ENCODE peak calls at places on chromosomes 13 and 19, in four cellular contexts. P is thoracic aorta, H is spleen, Q is SK-N-SH. N is an unnamed sample. For H3K9me3, the result is how much of the 10 kb centered on the place peaks cover.

GRCh38 chr13:113728571-113729054 is 30.4 kb upstream of the TMEM255B start:
- DNase-seq in H (peak), P (no peak), Q (no peak), N (no peak)

GRCh38 chr19:8459520-8460260 is 14.9 kb downstream of the HNRNPM start:
- DNase-seq in Q (no peak), H (no peak), P (no peak), N (no peak)

GRCh38 chr13:113724016-113724758 is 34.8 kb upstream of the TMEM255B start:
- DNase-seq in P (no peak), H (peak), Q (no peak), N (no peak)

GRCh38 chr13:30864352-30865130 is 41.5 kb upstream of the MEDAG start:
- DNase-seq in H (no peak), Q (peak), P (no peak), N (no peak)

GRCh38 chr13:98997738-98998641 is 20.1 kb upstream of the DOCK9 start:
- DNase-seq in P (no peak), Q (no peak), H (no peak), N (no peak)

GRCh38 chr19:47430041-47430802 is 10.9 kb upstream of the MEIS3 start:
- DNase-seq in H (no peak), Q (no peak), P (no peak), N (no peak)

GRCh38 chr13:44801990-44802389 is 187.3 kb downstream of the NUFIP1 start:
- DNase-seq in Q (no peak), H (no peak), P (no peak), N (no peak)

GRCh38 chr19:13797870-13798269 is 2.6 kb downstream of the ZSWIM4 start:
- DNase-seq in P (peak), Q (no peak), H (no peak), N (no peak)

GRCh38 chr13:112684444-112684843 is 5.4 kb upstream of the ATP11A start:
- DNase-seq in P (no peak), Q (no peak), H (no peak), N (no peak)

GRCh38 chr13:67366533-67366932 is 136.4 kb upstream of the PCDH9 start:
- DNase-seq in P (no peak), Q (no peak), H (no peak), N (no peak)

GRCh38 chr19:40216013-40216776 is 2.0 kb downstream of the TTC9B start:
- DNase-seq in H (no peak), Q (no peak), P (no peak), N (no peak)

GRCh38 chr19:11931051-11931450 is 6.1 kb downstream of the ZNF700 start:
- DNase-seq in P (no peak), Q (no peak), H (no peak), N (no peak)

GRCh38 chr13:30147380-30147779 is 160.0 kb downstream of the KATNAL1 start:
- DNase-seq in P (no peak), H (peak), Q (no peak), N (no peak)

GRCh38 chr13:113934576-113934975 is 39.3 kb downstream of the C13orf46 start:
- DNase-seq in Q (peak), P (no peak), H (peak), N (no peak)

DNA sequence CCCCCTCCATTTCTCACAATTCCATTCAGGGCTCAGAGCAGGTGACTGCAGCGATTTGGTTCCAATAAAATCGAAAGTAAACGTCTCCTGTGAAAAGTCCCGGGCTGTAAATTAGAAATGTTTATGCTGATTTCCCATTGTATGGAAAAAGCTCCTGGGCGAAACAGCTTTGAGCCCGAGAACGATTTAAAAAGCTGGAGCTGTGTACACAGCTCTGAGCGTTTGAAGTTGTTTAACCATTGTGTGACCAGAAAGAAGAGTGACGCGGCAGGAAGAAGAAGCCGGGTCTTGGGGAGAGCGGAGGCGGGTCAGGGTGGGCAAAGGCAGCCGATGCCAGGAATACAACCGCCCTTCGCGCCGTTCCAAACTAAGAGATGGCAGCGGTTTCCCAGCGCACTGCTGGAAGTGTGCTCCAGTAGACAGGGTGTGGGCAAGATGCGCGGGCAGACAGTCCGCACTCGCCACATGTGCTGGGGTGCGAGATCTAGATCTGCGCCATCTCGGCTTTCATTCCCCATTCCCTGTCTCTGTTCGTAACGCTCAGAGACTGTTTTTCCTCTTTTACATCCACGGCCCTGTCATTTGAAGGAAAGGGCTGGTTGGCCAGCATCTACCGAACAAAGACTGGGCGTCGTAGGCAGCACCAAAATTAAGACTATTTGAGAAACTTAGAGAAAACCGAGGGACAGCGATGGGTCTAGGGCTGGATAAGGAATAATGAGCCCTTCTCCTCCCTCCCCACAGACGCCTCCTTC is 960 bp upstream of the GSX1 start:
- DNase-seq in Q (no peak), H (no peak), P (no peak), N (no peak)
- H3K4me3 ChIP-seq in Q (peak), H (no peak), P (peak), N (peak)

GRCh38 chr19:41386442-41386841 is 10.1 kb downstream of the TMEM91 start:
- DNase-seq in Q (no peak), H (no peak), P (no peak), N (no peak)

DNA sequence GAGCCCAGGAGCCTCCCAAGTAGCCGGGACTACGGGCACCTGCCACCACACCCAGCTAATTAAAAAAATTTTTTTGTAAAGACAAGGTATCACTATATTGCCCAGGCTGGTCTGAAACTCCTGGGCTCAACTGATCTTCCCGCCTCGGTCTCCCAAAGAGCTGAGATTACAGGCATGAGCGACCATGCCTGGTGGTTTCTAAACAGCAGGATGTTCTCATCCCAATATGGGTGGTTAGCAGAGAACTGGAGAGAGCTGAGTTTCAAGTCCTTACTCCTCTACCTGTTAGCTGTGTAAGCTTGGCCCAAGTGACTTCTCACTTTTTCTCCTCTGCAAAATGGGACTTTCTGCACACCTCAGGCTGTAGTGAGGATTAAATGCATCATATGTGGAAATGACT is 8.0 kb downstream of the TMEM91 start:
- DNase-seq in H (no peak), P (no peak), Q (no peak), N (no peak)
- TF ChIP-seq CTCF in H (no peak), P (no peak), Q (no peak), N (no peak)

GRCh38 chr19:58042709-58043340 is 9.0 kb downstream of the ZSCAN1 start:
- DNase-seq in P (no peak), H (no peak), Q (no peak), N (no peak)

GRCh38 chr19:58044886-58045285 is 11.1 kb downstream of the ZSCAN1 start:
- DNase-seq in H (no peak), Q (no peak), P (no peak), N (no peak)

GRCh38 chr19:58046856-58047255 is 12.2 kb upstream of the ZNF135 start:
- DNase-seq in P (no peak), H (no peak), Q (no peak), N (no peak)

GRCh38 chr19:58045411-58046050 is 11.7 kb downstream of the ZSCAN1 start:
- DNase-seq in Q (no peak), P (no peak), H (no peak), N (no peak)

GRCh38 chr19:58044391-58044790 is 10.6 kb downstream of the ZSCAN1 start:
- DNase-seq in P (no peak), Q (no peak), H (no peak), N (no peak)
- H3K9me3 ChIP-seq in P (under half), Q (under half), H (half or more), N (under half)

GRCh38 chr19:5914946-5915781 is 1.1 kb downstream of the CAPS start:
- DNase-seq in P (no peak), H (no peak), Q (no peak), N (no peak)
- H3K4me3 ChIP-seq in P (no peak), H (no peak), Q (no peak), N (no peak)

DNA sequence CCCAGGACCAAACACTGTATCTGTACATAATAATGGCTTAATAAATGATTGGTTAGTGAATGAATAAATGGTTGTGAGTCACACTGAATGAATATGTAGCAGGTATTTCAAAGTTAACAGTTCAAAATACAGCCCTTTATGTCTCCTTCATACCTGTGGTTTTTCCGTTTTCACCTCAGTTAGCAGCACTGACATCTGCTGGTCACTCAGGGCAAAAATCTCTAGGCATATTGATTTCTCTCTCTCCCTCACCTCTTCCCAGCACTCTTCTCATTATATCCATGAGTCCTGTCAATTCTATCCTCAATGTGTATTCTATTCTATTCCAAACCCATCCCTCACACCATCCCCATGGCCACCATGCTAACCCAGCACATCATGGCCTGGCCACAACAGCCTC is 76.2 kb downstream of the PEG3 start:
- DNase-seq in Q (no peak), P (no peak), H (no peak), N (no peak)
- TF ChIP-seq CTCF in Q (no peak), P (no peak), H (no peak), N (no peak)

GRCh38 chr19:57419439-57419838 is 8.5 kb downstream of the ZNF17 start:
- DNase-seq in H (no peak), Q (no peak), P (no peak), N (no peak)
- H3K9me3 ChIP-seq in H (half or more), Q (under half), P (half or more), N (under half)

GRCh38 chr19:35663981-35664380 is 2.3 kb upstream of the UPK1A start:
- DNase-seq in H (no peak), P (no peak), Q (no peak), N (no peak)
- H3K4me3 ChIP-seq in H (no peak), P (no peak), Q (no peak), N (no peak)

DNA sequence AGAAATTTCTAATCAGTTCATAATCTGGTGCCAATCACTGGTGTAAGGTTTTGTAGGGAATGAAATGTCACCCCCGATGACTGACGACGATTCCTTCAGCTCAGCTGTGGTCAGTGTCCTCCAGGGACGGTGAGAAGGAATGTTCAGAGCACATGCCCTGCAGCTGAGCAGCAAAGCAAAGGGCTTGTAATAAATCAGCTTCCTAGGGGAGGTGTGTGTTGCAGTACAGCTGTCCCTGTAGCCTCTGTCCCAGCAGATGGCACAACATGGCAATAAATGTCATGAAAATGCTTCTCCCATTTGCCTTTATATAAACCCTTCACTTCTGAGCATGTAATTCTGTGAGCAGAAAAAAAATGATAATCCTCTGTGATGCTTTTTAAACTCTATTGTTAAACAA is 102.4 kb downstream of the FAM216B start:
- DNase-seq in H (no peak), Q (peak), P (no peak), N (peak)
- TF ChIP-seq CTCF in H (no peak), Q (peak), P (no peak), N (no peak)

DNA sequence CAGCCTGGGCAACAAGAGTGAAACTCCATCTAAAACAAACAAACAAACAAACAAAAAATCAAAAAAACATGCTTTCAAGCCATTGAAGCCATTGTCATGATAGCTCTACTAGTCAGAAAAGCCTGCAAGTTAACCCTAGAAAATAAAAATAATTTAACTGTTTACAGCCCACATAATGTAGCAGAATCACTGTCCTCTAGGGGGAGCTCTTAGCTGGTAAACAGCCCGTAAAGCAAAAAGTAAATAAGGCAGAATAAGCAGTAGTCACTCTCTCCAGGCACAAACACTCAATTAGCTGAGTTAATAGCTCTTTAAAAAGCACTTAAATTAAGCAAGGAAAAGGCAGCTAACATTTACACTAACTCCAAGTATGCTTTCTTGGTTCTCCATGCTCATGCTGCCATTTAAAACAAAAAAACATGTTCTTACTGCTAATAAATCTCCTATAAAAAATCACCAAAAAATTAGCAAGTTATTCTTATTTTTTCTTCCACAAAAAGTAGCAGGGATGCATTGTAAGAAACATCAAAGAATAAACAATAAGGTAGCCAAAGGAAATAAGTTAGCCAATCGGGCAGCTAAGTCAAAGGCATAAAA is 11.3 kb downstream of the LILRB4 start:
- DNase-seq in P (no peak), H (no peak), Q (peak), N (no peak)
- H3K9me3 ChIP-seq in P (under half), H (under half), Q (under half), N (under half)

GRCh38 chr19:49155005-49155826 is at the start of gene HRC:
- DNase-seq in H (no peak), P (no peak), Q (no peak), N (peak)
- H3K4me3 ChIP-seq in H (no peak), P (no peak), Q (no peak), N (peak)

N was measured in gastrocnemius medialis.